ENCODE peak calls at places on chromosomes 5 and 9, in eight cellular contexts. V is mesenchymal stem cell; J is stomach; A is PC-3; S is CD8-positive, alpha-beta T cell; N is foreskin keratinocyte; C is OCI-LY7; P is PC-9. B is an unnamed sample.

GRCh38 chr5:172266676-172267092 is 16.9 kb downstream of the UBTD2 start:
- DNase-seq in V (no peak), J (no peak), A (no peak), S (no peak), N (no peak), C (no peak), P (no peak), B (no peak)

GRCh38 chr5:75053286-75054109 is 1.1 kb upstream of the GCNT4 start:
- DNase-seq in V (peak; percentile 93), J (peak; percentile 76), A (peak; percentile 55), S (peak; percentile 72), N (peak; percentile 87), C (no peak), P (peak; percentile 60), B (peak; percentile 74)

GRCh38 chr5:1660511-1660910 is 136.8 kb upstream of the LPCAT1 start:
- DNase-seq in V (no peak), J (no peak), A (no peak), S (no peak), N (no peak), C (no peak), P (no peak), B (no peak)

GRCh38 chr9:132069046-132069898 is 10.4 kb downstream of the MED27 start:
- DNase-seq in V (peak; percentile 47), J (no peak), A (peak; percentile 21), S (no peak), N (peak; percentile 43), C (no peak), P (no peak), B (no peak)

GRCh38 chr9:110939573-110939972 is 98.7 kb downstream of the LPAR1 start:
- DNase-seq in V (no peak), J (no peak), A (peak; percentile 76), S (no peak), N (no peak), C (no peak), P (no peak), B (no peak)

GRCh38 chr5:32709789-32710334 is 1.3 kb upstream of the NPR3 start:
- DNase-seq in V (peak; percentile 85), J (peak; percentile 47), A (peak; percentile 79), S (no peak), N (peak; percentile 51), C (no peak), P (peak; percentile 82), B (peak; percentile 12)

GRCh38 chr9:135500071-135500524 is 384 bp upstream of the MRPS2 start:
- DNase-seq in V (no peak), J (no peak), A (peak; percentile 9), S (no peak), N (peak; percentile 54), C (peak; percentile 14), P (no peak), B (no peak)

GRCh38 chr9:123120131-123120530 is 86.7 kb downstream of the GPR21 start:
- DNase-seq in V (no peak), J (no peak), A (no peak), S (no peak), N (no peak), C (no peak), P (no peak), B (no peak)

GRCh38 chr5:157160001-157160400 is 6.1 kb downstream of the GARIN3 start:
- DNase-seq in V (no peak), J (no peak), A (no peak), S (peak; percentile 39), N (no peak), C (no peak), P (no peak), B (no peak)

GRCh38 chr9:7146582-7146981 is 388.8 kb downstream of the KDM4C start:
- DNase-seq in V (peak; percentile 26), J (no peak), A (peak; percentile 61), S (no peak), N (peak; percentile 67), C (no peak), P (peak; percentile 7), B (peak; percentile 37)

GRCh38 chr5:131109540-131110255 is 55.4 kb downstream of the HINT1 start:
- DNase-seq in V (peak; percentile 53), J (no peak), A (peak; percentile 64), S (no peak), N (peak; percentile 34), C (peak; percentile 47), P (peak; percentile 11), B (no peak)

GRCh38 chr5:3324421-3325101 is 271.1 kb upstream of the IRX1 start:
- DNase-seq in V (no peak), J (no peak), A (no peak), S (no peak), N (no peak), C (no peak), P (no peak), B (no peak)

GRCh38 chr5:148002471-148002870 is 61.3 kb upstream of the SPINK5 start:
- DNase-seq in V (no peak), J (no peak), A (peak; percentile 40), S (no peak), N (peak; percentile 36), C (no peak), P (no peak), B (no peak)

GRCh38 chr5:157479612-157480510 is 19.8 kb downstream of the NIPAL4 start:
- DNase-seq in V (no peak), J (no peak), A (no peak), S (no peak), N (no peak), C (no peak), P (no peak), B (no peak)

GRCh38 chr5:129107637-129108036 is 13.1 kb downstream of the ISOC1 start:
- DNase-seq in V (no peak), J (no peak), A (no peak), S (no peak), N (no peak), C (no peak), P (no peak), B (no peak)

GRCh38 chr5:126438267-126438666 is 15.1 kb downstream of the GRAMD2B start:
- DNase-seq in V (no peak), J (no peak), A (no peak), S (no peak), N (no peak), C (no peak), P (no peak), B (no peak)

GRCh38 chr5:96117863-96118651 is 156.4 kb upstream of the ELL2 start:
- DNase-seq in V (peak; percentile 18), J (peak; percentile 32), A (peak; percentile 51), S (no peak), N (peak; percentile 70), C (no peak), P (no peak), B (no peak)

GRCh38 chr9:127955294-127956015 is 17.8 kb upstream of the DPM2 start:
- DNase-seq in V (no peak), J (peak; percentile 85), A (peak; percentile 95), S (peak; percentile 87), N (peak; percentile 65), C (peak; percentile 81), P (peak; percentile 96), B (peak; percentile 67)
- H3K27ac ChIP-seq in V (no peak overlapping the region), J (peak overlapping the region; percentile 69), A (peak overlapping the region; percentile 93), S (peak overlapping the region; percentile 3), N (no peak overlapping the region), C (no peak overlapping the region), P (peak overlapping the region; percentile 82), B (peak overlapping the region; percentile 77)

GRCh38 chr5:14147210-14147609 is 4.1 kb downstream of the TRIO start:
- DNase-seq in V (no peak), J (no peak), A (no peak), S (no peak), N (no peak), C (no peak), P (no peak), B (no peak)
- H3K27ac ChIP-seq in V (peak overlapping the region; percentile 77), J (no peak overlapping the region), A (peak overlapping the region; percentile 2), S (no peak overlapping the region), N (no peak overlapping the region), C (no peak overlapping the region), P (no peak overlapping the region), B (no peak overlapping the region)

DNA sequence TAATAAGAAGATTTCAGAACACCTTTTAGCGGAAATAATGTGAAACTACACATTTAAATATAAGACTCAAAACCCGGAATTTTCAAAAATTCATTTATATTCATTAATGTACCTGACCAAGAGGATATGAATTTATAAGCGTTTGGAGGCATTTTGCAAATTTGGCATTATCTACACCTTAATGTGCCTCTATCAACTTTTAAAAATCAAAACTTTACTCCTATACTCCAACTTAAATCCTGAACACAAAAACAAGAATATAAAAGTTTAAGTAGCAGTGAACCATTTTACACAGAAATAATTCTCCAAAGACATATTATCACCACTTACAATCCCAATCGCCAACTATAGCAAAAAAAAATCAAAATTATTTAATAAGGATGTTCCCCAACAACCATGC is 3.9 kb downstream of the ZNF608 start:
- DNase-seq in V (no peak), J (no peak), A (no peak), S (no peak), N (no peak), C (no peak), P (no peak), B (no peak)
- H3K27ac ChIP-seq in V (peak overlapping the region; percentile 95), J (no peak overlapping the region), A (peak overlapping the region; percentile 75), S (no peak overlapping the region), N (peak overlapping the region; percentile 61), C (peak overlapping the region; percentile 97), P (no peak overlapping the region), B (peak overlapping the region; percentile 85)

GRCh38 chr9:130833324-130833990 is 1.6 kb upstream of the ABL1 start:
- DNase-seq in V (no peak), J (no peak), A (peak; percentile 17), S (no peak), N (no peak), C (no peak), P (no peak), B (no peak)

GRCh38 chr9:130835441-130836298 is 616 bp downstream of the ABL1 start:
- DNase-seq in V (peak; percentile 60), J (peak; percentile 51), A (no peak), S (peak; percentile 24), N (peak; percentile 32), C (no peak), P (peak; percentile 27), B (no peak)

GRCh38 chr9:130837644-130838043 is 2.6 kb downstream of the ABL1 start:
- DNase-seq in V (no peak), J (no peak), A (no peak), S (no peak), N (no peak), C (no peak), P (no peak), B (no peak)

GRCh38 chr9:130837002-130837511 is 2.0 kb downstream of the ABL1 start:
- DNase-seq in V (peak; percentile 36), J (no peak), A (no peak), S (no peak), N (no peak), C (no peak), P (no peak), B (no peak)

DNA sequence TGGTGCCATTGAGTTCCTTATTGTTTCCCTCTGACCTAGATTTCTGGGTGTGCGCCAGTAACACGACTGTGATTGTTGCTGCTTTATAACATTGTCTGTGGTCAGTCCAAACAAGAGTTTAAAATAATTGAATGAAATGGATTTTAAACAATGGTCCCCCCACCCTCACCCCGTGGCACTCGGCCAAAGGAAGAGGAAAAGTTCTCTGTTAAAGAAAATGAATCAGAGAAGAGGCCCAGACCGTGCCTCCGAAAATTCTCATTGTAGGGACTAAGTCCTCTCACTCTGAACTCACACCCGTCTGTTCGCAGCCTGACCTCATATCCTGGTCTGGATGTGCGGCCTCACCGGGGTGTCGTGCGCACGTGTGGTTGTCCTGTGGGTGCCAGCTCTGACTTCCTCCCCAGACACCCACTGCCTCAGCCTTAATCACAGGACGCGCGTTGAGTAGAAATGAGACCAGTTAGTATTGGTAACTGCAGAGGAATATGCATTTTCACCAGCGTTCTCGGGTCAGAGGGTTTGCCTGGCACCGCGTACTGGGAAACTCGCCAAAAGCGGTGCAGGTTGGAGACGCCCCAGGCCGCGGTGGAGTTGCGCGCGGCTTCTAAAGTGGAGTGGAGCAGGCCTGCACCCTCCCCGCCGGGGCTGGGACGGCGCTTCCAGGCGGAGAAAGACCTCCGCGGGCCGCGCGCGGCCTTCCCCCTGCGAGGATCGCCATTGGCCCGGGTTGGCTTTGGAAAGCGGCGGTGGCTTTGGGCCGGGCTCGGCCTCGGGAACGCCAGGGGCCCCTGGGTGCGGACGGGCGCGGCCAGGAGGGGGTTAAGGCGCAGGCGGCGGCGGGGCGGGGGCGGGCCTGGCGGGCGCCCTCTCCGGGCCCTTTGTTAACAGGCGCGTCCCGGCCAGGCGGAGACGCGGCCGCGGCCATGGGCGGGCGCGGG is at the start of gene ABL1:
- DNase-seq in V (peak; percentile 88), J (peak; percentile 77), A (peak; percentile 61), S (peak; percentile 85), N (peak; percentile 71), C (no peak), P (peak; percentile 73), B (no peak)
- H3K27ac ChIP-seq in V (peak within 1 kb of the TSS; percentile 92), J (peak within 1 kb of the TSS; percentile 98), A (peak within 1 kb of the TSS; percentile 61), S (peak within 1 kb of the TSS; percentile 44), N (peak within 1 kb of the TSS; percentile 76), C (no peak within 1 kb of the TSS), P (peak within 1 kb of the TSS; percentile 50), B (peak within 1 kb of the TSS; percentile 87)